ENCODE peak calls at places on chromosome 15, in five cellular contexts. U, Z, F, T and L are unnamed samples.

GRCh38 chr15:99507732-99508571 is 57.8 kb upstream of the MEF2A start:
- DNase-seq in U (no peak), Z (no peak), F (no peak), T (no peak), L (no peak)

GRCh38 chr15:51076898-51077564 is 17.7 kb downstream of the TNFAIP8L3 start:
- DNase-seq in T (peak; percentile 75), U (no peak), F (peak; percentile 34), Z (no peak), L (no peak)

GRCh38 chr15:77633913-77634265 is 1.2 kb upstream of the LINGO1 start:
- DNase-seq in T (no peak), Z (no peak), U (no peak), F (no peak), L (no peak)

GRCh38 chr15:80825361-80826030 is 46.3 kb downstream of the CEMIP start:
- DNase-seq in T (peak; percentile 36), F (no peak), Z (no peak), U (no peak), L (no peak)

GRCh38 chr15:42788725-42789124 is 51.8 kb upstream of the CDAN1 start:
- DNase-seq in U (no peak), Z (no peak), F (no peak), T (no peak), L (no peak)

GRCh38 chr15:58547628-58548307 is 116.0 kb downstream of the LIPC start:
- DNase-seq in Z (no peak), T (no peak), F (no peak), U (no peak), L (no peak)

GRCh38 chr15:57150066-57150865 is 226.0 kb upstream of the CGNL1 start:
- DNase-seq in F (no peak), Z (no peak), T (peak; percentile 72), U (peak; percentile 69), L (peak; percentile 19)

GRCh38 chr15:80949756-80950155 is 39.9 kb downstream of the MESD start:
- DNase-seq in Z (no peak), F (no peak), T (no peak), U (no peak), L (no peak)

GRCh38 chr15:60729850-60730458 is 251.0 kb upstream of the ICE2 start:
- DNase-seq in F (no peak), T (no peak), Z (no peak), U (no peak), L (no peak)

GRCh38 chr15:70474682-70475438 is 288.5 kb downstream of the UACA start:
- DNase-seq in F (no peak), Z (no peak), T (peak; percentile 93), U (peak; percentile 96), L (peak; percentile 66)

GRCh38 chr15:31338879-31339557 is 12.4 kb downstream of the KLF13 start:
- DNase-seq in T (peak; percentile 62), F (peak; percentile 57), U (peak; percentile 79), Z (no peak), L (peak; percentile 88)

GRCh38 chr15:81825136-81825535 is 220.7 kb downstream of the MEX3B start:
- DNase-seq in T (no peak), Z (no peak), F (no peak), U (no peak), L (no peak)

GRCh38 chr15:42140383-42141070 is 15.9 kb downstream of the PLA2G4F start:
- DNase-seq in U (no peak), T (no peak), Z (no peak), F (no peak), L (no peak)

GRCh38 chr15:33834892-33835730 is 133.2 kb upstream of the CHRM5 start:
- DNase-seq in F (no peak), Z (no peak), T (no peak), U (no peak), L (peak; percentile 11)

GRCh38 chr15:66252411-66253295 is 897 bp downstream of the MEGF11 start:
- DNase-seq in U (no peak), Z (peak; percentile 68), T (peak; percentile 49), F (peak; percentile 39), L (peak; percentile 9)

GRCh38 chr15:77219846-77220245 is 148.9 kb upstream of the TSPAN3 start:
- DNase-seq in T (no peak), U (no peak), Z (no peak), F (no peak), L (no peak)

GRCh38 chr15:50116477-50116876 is 2.6 kb downstream of the ATP8B4 start:
- DNase-seq in T (peak; percentile 57), U (peak; percentile 19), Z (no peak), F (no peak), L (peak; percentile 33)

GRCh38 chr15:28892789-28893610 is 7.2 kb downstream of the APBA2 start:
- DNase-seq in F (no peak), U (peak; percentile 75), T (peak; percentile 34), Z (no peak), L (no peak)

GRCh38 chr15:37035349-37035748 is 65.0 kb downstream of the MEIS2 start:
- DNase-seq in U (peak; percentile 66), T (no peak), F (no peak), Z (no peak), L (peak; percentile 55)

GRCh38 chr15:50925281-50925680 is 16.8 kb downstream of the AP4E1 start:
- DNase-seq in U (no peak), T (no peak), F (no peak), Z (no peak), L (no peak)

GRCh38 chr15:57703387-57703786 is 3.1 kb upstream of the POLR2M start:
- DNase-seq in F (no peak), T (peak; percentile 20), U (no peak), Z (no peak), L (peak; percentile 28)

GRCh38 chr15:86483936-86484335 is 404.3 kb downstream of the AGBL1 start:
- DNase-seq in U (no peak), Z (no peak), T (no peak), F (no peak), L (no peak)